ENCODE peak calls at places on chromosome 1, in four cellular contexts. One of them, this sample, is unnamed.

GRCh38 chr1:221987860-221988520 is 246.1 kb upstream of the DUSP10 start:
- DNase-seq in A549: peak
- DNase-seq in stomach: no peak
- DNase-seq in ovary: no peak
- DNase-seq in this sample: no peak

GRCh38 chr1:5108740-5109139 is 454.3 kb downstream of the AJAP1 start:
- DNase-seq in ovary: no peak
- DNase-seq in stomach: no peak
- DNase-seq in A549: no peak
- DNase-seq in this sample: no peak

GRCh38 chr1:205229399-205229861 is 1.7 kb downstream of the TMCC2 start:
- DNase-seq in stomach: peak
- DNase-seq in A549: peak
- DNase-seq in ovary: peak
- DNase-seq in this sample: peak

GRCh38 chr1:53734650-53735211 is 4.2 kb downstream of the GLIS1 start:
- DNase-seq in stomach: no peak
- DNase-seq in A549: no peak
- DNase-seq in ovary: no peak
- DNase-seq in this sample: no peak

GRCh38 chr1:201346337-201346939 is 31.0 kb downstream of the TNNT2 start:
- DNase-seq in stomach: peak
- DNase-seq in ovary: peak
- DNase-seq in A549: peak
- DNase-seq in this sample: peak

GRCh38 chr1:84286071-84286470 is 15.4 kb upstream of the SAMD13 start:
- DNase-seq in ovary: no peak
- DNase-seq in A549: peak
- DNase-seq in stomach: no peak
- DNase-seq in this sample: no peak

GRCh38 chr1:10515627-10516026 is 40.9 kb downstream of the PEX14 start:
- DNase-seq in ovary: no peak
- DNase-seq in stomach: no peak
- DNase-seq in A549: no peak
- DNase-seq in this sample: no peak

GRCh38 chr1:190658907-190659306 is 181.2 kb upstream of the BRINP3 start:
- DNase-seq in A549: no peak
- DNase-seq in stomach: no peak
- DNase-seq in ovary: no peak
- DNase-seq in this sample: no peak

GRCh38 chr1:212082765-212083406 is 47.3 kb downstream of the DTL start:
- DNase-seq in stomach: no peak
- DNase-seq in ovary: no peak
- DNase-seq in A549: no peak
- DNase-seq in this sample: no peak

GRCh38 chr1:217140041-217140901 is 417.0 kb upstream of the ESRRG start:
- DNase-seq in A549: no peak
- DNase-seq in ovary: no peak
- DNase-seq in stomach: no peak
- DNase-seq in this sample: no peak

GRCh38 chr1:224203243-224204016 is 20.4 kb downstream of the DEGS1 start:
- DNase-seq in stomach: peak
- DNase-seq in ovary: no peak
- DNase-seq in A549: no peak
- DNase-seq in this sample: peak

GRCh38 chr1:246153796-246154212 is 353.3 kb downstream of the SMYD3 start:
- DNase-seq in ovary: no peak
- DNase-seq in stomach: no peak
- DNase-seq in A549: no peak
- DNase-seq in this sample: no peak

GRCh38 chr1:27940297-27940696 is 5.5 kb downstream of the SMPDL3B start:
- DNase-seq in ovary: no peak
- DNase-seq in A549: peak
- DNase-seq in stomach: peak
- DNase-seq in this sample: peak

GRCh38 chr1:204286841-204287387 is 72.8 kb downstream of the PLEKHA6 start:
- DNase-seq in stomach: peak
- DNase-seq in ovary: no peak
- DNase-seq in A549: peak
- DNase-seq in this sample: peak

GRCh38 chr1:196486346-196486745 is 121.9 kb downstream of the KCNT2 start:
- DNase-seq in A549: no peak
- DNase-seq in stomach: no peak
- DNase-seq in ovary: no peak
- DNase-seq in this sample: no peak

GRCh38 chr1:61163794-61164193 is 81.4 kb downstream of the NFIA start:
- DNase-seq in ovary: no peak
- DNase-seq in stomach: no peak
- DNase-seq in A549: no peak
- DNase-seq in this sample: no peak

GRCh38 chr1:161706483-161707347 is at the start of gene FCRLA:
- DNase-seq in ovary: no peak
- DNase-seq in stomach: no peak
- DNase-seq in A549: peak
- DNase-seq in this sample: no peak

GRCh38 chr1:69191280-69191679 is 376.4 kb upstream of the LRRC7 start:
- DNase-seq in A549: no peak
- DNase-seq in stomach: no peak
- DNase-seq in ovary: no peak
- DNase-seq in this sample: no peak

GRCh38 chr1:20192364-20192763 is 6.0 kb upstream of the PLA2G2C start:
- DNase-seq in stomach: no peak
- DNase-seq in ovary: no peak
- DNase-seq in A549: no peak
- DNase-seq in this sample: no peak

GRCh38 chr1:174703309-174703708 is 255.5 kb downstream of the GPR52 start:
- DNase-seq in ovary: no peak
- DNase-seq in stomach: no peak
- DNase-seq in A549: no peak
- DNase-seq in this sample: no peak
- TF ChIP-seq EP300 in ovary: no peak
- TF ChIP-seq EP300 in stomach: no peak
- TF ChIP-seq EP300 in A549: no peak
- TF ChIP-seq EP300 in this sample: no peak

GRCh38 chr1:25022361-25023189 is 92.5 kb upstream of the RUNX3 start:
- DNase-seq in ovary: no peak
- DNase-seq in stomach: peak
- DNase-seq in A549: peak
- DNase-seq in this sample: peak
- TF ChIP-seq EP300 in ovary: no peak
- TF ChIP-seq EP300 in stomach: no peak
- TF ChIP-seq EP300 in A549: no peak
- TF ChIP-seq EP300 in this sample: peak

GRCh38 chr1:181918893-181919728 is 142.4 kb downstream of the ZNF648 start:
- DNase-seq in ovary: no peak
- DNase-seq in stomach: no peak
- DNase-seq in A549: no peak
- DNase-seq in this sample: no peak
- TF ChIP-seq EP300 in ovary: no peak
- TF ChIP-seq EP300 in stomach: no peak
- TF ChIP-seq EP300 in A549: no peak
- TF ChIP-seq EP300 in this sample: no peak

GRCh38 chr1:236150291-236150940 is 8.1 kb downstream of the GPR137B start:
- DNase-seq in A549: no peak
- DNase-seq in stomach: no peak
- DNase-seq in ovary: no peak
- DNase-seq in this sample: no peak
- TF ChIP-seq EP300 in A549: no peak
- TF ChIP-seq EP300 in stomach: no peak
- TF ChIP-seq EP300 in ovary: no peak
- TF ChIP-seq EP300 in this sample: no peak

GRCh38 chr1:167922611-167923074 is 8.7 kb upstream of the ADCY10 start:
- DNase-seq in A549: no peak
- DNase-seq in stomach: no peak
- DNase-seq in ovary: no peak
- DNase-seq in this sample: no peak

GRCh38 chr1:167922023-167922422 is 8.1 kb upstream of the ADCY10 start:
- DNase-seq in A549: no peak
- DNase-seq in stomach: no peak
- DNase-seq in ovary: no peak
- DNase-seq in this sample: no peak

GRCh38 chr1:167924553-167925223 is 10.8 kb upstream of the ADCY10 start:
- DNase-seq in ovary: no peak
- DNase-seq in A549: no peak
- DNase-seq in stomach: no peak
- DNase-seq in this sample: no peak

GRCh38 chr1:167924102-167924501 is 10.2 kb upstream of the ADCY10 start:
- DNase-seq in A549: no peak
- DNase-seq in ovary: no peak
- DNase-seq in stomach: no peak
- DNase-seq in this sample: no peak

GRCh38 chr1:167923324-167924039 is 9.5 kb upstream of the ADCY10 start:
- DNase-seq in A549: no peak
- DNase-seq in ovary: no peak
- DNase-seq in stomach: no peak
- DNase-seq in this sample: no peak
- TF ChIP-seq EP300 in A549: no peak
- TF ChIP-seq EP300 in ovary: no peak
- TF ChIP-seq EP300 in stomach: no peak
- TF ChIP-seq EP300 in this sample: no peak